ENCODE peak calls at places on chromosome 4, in four cellular contexts. Y is MM.1S, T is H9, V is left lung. M is an unnamed sample.

GRCh38 chr4:159209249-159209648 is 106.4 kb downstream of the RAPGEF2 start:
- DNase-seq in Y (no peak), V (no peak), T (peak), M (no peak)

GRCh38 chr4:121252224-121252806 is 88.2 kb upstream of the TNIP3 start:
- DNase-seq in T (peak), Y (peak), V (no peak), M (no peak)

GRCh38 chr4:129822708-129823504 is 727.0 kb downstream of the C4orf33 start:
- DNase-seq in Y (no peak), V (no peak), T (no peak), M (no peak)

GRCh38 chr4:180500146-180500545 is 1743.1 kb upstream of the TENM3 start:
- DNase-seq in V (no peak), T (no peak), Y (no peak), M (no peak)

GRCh38 chr4:1767770-1768366 is 25.2 kb upstream of the FGFR3 start:
- DNase-seq in V (no peak), Y (peak), T (peak), M (no peak)

GRCh38 chr4:23930750-23931488 is 41.1 kb upstream of the PPARGC1A start:
- DNase-seq in Y (no peak), V (no peak), T (peak), M (peak)

GRCh38 chr4:182190306-182190705 is 52.9 kb upstream of the TENM3 start:
- DNase-seq in V (no peak), Y (no peak), T (no peak), M (no peak)

GRCh38 chr4:91448668-91449330 is 855.0 kb upstream of the GRID2 start:
- DNase-seq in Y (no peak), V (no peak), T (no peak), M (no peak)

GRCh38 chr4:183344523-183345255 is 22.5 kb upstream of the CLDN24 start:
- DNase-seq in T (no peak), Y (no peak), V (no peak), M (no peak)

GRCh38 chr4:110614173-110614948 is 8.5 kb downstream of the PITX2 start:
- DNase-seq in Y (no peak), T (peak), V (peak), M (no peak)

GRCh38 chr4:87092389-87093141 is 127.9 kb downstream of the KLHL8 start:
- DNase-seq in V (no peak), Y (no peak), T (no peak), M (no peak)

GRCh38 chr4:186628058-186628711 is 72.8 kb upstream of the MTNR1A start:
- DNase-seq in V (no peak), T (no peak), Y (peak), M (no peak)

GRCh38 chr4:8197521-8197920 is 1.6 kb upstream of the SH3TC1 start:
- DNase-seq in T (no peak), Y (no peak), V (peak), M (no peak)

GRCh38 chr4:786861-787300 is 39.0 kb downstream of the CPLX1 start:
- DNase-seq in Y (no peak), T (no peak), V (peak), M (no peak)

GRCh38 chr4:675980-676870 is 1.9 kb downstream of the MYL5 start:
- DNase-seq in V (peak), T (peak), Y (no peak), M (peak)

GRCh38 chr4:140237616-140238352 is 83.8 kb upstream of the MAML3 start:
- DNase-seq in V (peak), T (peak), Y (no peak), M (peak)

GRCh38 chr4:73613130-73613529 is 7.1 kb downstream of the RASSF6 start:
- DNase-seq in V (no peak), Y (no peak), T (no peak), M (no peak)

GRCh38 chr4:20337261-20337664 is 85.6 kb downstream of the SLIT2 start:
- DNase-seq in Y (no peak), T (no peak), V (no peak), M (no peak)

GRCh38 chr4:38243385-38244053 is 283.3 kb downstream of the PTTG2 start:
- DNase-seq in T (no peak), Y (no peak), V (no peak), M (no peak)

GRCh38 chr4:169802871-169803270 is 45.1 kb upstream of the HPF1 start:
- DNase-seq in Y (no peak), V (no peak), T (no peak), M (no peak)

GRCh38 chr4:84099591-84099990 is 399.5 kb downstream of the NKX6-1 start:
- DNase-seq in T (no peak), V (no peak), Y (no peak), M (no peak)

GRCh38 chr4:41538017-41538733 is at the start of gene LIMCH1:
- DNase-seq in V (peak), T (peak), Y (no peak), M (no peak)

GRCh38 chr4:1809754-1810502 is 16.8 kb downstream of the FGFR3 start:
- DNase-seq in T (peak), Y (peak), V (peak), M (peak)

GRCh38 chr4:15870079-15870478 is 68.5 kb downstream of the FGFBP1 start:
- DNase-seq in V (no peak), Y (no peak), T (no peak), M (no peak)

GRCh38 chr4:138507527-138507926 is 265.4 kb upstream of the SLC7A11 start:
- DNase-seq in Y (no peak), V (no peak), T (no peak), M (no peak)

GRCh38 chr4:72888331-72888730 is 181.2 kb downstream of the COX18 start:
- DNase-seq in V (no peak), Y (no peak), T (no peak), M (no peak)

GRCh38 chr4:168220893-168221292 is 97.7 kb downstream of the DDX60 start:
- DNase-seq in T (no peak), Y (no peak), V (no peak), M (no peak)

GRCh38 chr4:33262809-33263208 is 2542.6 kb downstream of the PCDH7 start:
- DNase-seq in T (no peak), Y (no peak), V (no peak), M (no peak)

GRCh38 chr4:61520688-61521160 is 320.6 kb downstream of the ADGRL3 start:
- DNase-seq in T (no peak), Y (no peak), V (no peak), M (no peak)

GRCh38 chr4:146123231-146123630 is 52.3 kb upstream of the LSM6 start:
- DNase-seq in T (no peak), V (no peak), Y (no peak), M (no peak)

GRCh38 chr4:1910643-1911042 is 39.5 kb downstream of the NSD2 start:
- DNase-seq in Y (peak), T (peak), V (no peak), M (no peak)

GRCh38 chr4:8435656-8436121 is 4.8 kb downstream of the ACOX3 start:
- DNase-seq in V (no peak), T (no peak), Y (peak), M (no peak)

GRCh38 chr4:7186516-7187296 is 5.6 kb upstream of the SORCS2 start:
- DNase-seq in V (peak), Y (no peak), T (peak), M (no peak)

GRCh38 chr4:7186081-7186480 is 6.3 kb upstream of the SORCS2 start:
- DNase-seq in V (peak), Y (no peak), T (peak), M (no peak)

GRCh38 chr4:7185487-7186030 is 6.8 kb upstream of the SORCS2 start:
- DNase-seq in V (no peak), T (no peak), Y (no peak), M (no peak)

GRCh38 chr4:7187691-7188090 is 4.6 kb upstream of the SORCS2 start:
- DNase-seq in V (no peak), Y (no peak), T (no peak), M (no peak)

DNA sequence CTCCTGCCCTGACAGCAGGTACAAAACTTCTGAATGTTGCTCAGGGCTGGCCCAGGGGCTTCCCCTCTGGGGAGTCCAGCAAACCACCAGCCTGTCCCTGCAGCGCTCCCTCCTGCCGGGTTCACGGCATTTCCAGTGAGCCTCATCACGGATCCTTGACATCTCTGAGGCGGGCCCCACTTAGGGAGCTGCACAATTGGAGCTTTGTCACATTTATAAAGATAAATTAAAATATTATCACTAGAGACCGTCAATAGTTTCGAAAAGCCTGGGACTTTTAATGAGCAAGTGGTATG is 5.1 kb upstream of the SORCS2 start:
- DNase-seq in V (peak), Y (no peak), T (peak), M (no peak)
- TF ChIP-seq CTCF in V (no peak), Y (no peak), T (no peak), M (no peak)

DNA sequence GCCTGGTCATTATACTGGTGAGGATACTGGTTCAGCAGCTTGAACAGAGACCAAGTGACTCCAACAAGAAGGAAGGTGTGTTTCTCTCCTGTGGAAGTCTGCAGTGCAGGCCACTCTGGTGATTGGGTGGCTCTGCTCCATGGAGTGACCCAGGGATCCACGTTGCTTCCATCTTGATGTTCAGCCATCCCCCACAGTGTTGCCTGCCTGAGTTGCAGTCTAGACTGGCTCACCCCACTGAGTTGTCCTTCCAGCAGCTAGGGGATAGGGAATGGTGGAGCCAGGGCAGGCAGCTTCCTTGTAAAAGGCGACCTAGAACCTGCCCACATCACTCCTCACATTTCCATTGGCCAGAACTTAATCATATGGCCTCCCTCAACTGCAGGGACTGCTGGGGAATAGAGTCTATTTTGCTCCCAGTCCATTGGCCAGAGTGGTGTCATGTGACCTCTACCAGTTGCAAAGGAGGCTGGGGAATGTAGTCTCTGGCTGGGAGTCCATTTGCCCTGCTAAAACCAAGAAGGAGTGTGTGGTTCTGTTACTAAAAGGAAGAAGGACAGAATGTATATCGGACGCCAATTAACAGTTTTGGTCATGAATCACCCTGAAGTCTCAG is 8.0 kb downstream of the MAN2B2 start:
- DNase-seq in Y (peak), T (no peak), V (peak), M (no peak)
- TF ChIP-seq CTCF in Y (no peak), T (no peak), V (no peak), M (no peak)

DNA sequence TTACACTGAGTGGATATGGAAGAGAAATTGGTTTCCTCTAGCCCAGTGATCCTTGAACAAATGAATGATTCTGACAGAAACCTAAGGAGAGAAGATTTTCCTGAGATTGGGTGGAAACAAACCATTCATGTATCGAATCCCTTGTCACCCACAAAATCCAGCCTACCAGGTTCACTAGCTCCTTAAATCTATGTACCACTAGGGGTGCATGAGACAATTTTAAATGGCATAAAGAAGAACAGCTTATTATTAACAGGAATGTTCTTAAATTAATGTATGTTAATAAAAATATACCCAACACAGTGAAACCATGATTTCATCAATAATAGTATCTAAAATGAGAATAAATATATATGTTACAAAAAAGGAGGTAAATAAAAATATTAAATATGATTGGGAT is 118.4 kb upstream of the LNX1 start:
- DNase-seq in Y (no peak), V (no peak), T (no peak), M (no peak)
- TF ChIP-seq CTCF in Y (peak), V (no peak), T (peak), M (no peak)

GRCh38 chr4:3767569-3768288 is 1.5 kb downstream of the ADRA2C start:
- DNase-seq in Y (no peak), V (no peak), T (peak), M (no peak)
- TF ChIP-seq CTCF in Y (no peak), V (no peak), T (peak), M (no peak)

DNA sequence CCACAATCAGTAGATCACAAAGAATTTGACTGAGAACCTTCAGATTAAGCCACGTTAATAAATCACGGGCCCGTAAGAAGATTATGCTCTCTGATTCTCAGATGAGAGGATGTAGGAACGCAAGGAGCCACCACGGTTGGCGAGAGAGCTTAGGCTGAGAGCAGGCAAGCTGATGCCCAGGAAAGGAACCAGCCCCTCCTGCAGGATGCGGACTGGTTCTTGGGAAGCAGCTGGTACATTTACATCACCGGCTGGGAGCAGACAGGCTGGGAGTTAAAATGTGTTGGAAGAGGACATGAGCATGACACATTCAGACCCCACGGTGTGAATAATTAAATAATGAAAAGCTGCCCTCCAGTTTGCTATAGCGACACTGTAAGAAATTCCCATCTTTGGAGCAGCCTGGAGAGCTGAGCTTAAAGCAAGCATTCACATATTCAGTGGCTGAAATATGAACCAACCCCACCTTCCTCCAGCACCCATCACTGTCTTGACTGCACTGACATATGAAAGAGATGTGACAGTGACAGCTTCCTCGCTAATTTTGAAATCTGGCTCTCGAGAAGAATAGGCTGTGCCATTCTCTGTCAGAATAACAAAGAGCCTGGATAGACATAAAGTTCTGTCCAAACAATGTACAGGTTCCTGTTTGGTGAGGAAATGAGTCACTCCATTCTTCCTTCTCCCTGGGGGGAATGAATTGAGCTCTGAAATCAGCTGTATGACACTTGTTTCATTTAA is 33.1 kb downstream of the LNX1 start:
- DNase-seq in V (no peak), T (no peak), Y (no peak), M (no peak)
- TF ChIP-seq CTCF in V (no peak), T (no peak), Y (no peak), M (no peak)

GRCh38 chr4:48149971-48150370 is 15.9 kb upstream of the TXK start:
- DNase-seq in V (no peak), Y (no peak), T (no peak), M (no peak)
- TF ChIP-seq CTCF in V (no peak), Y (no peak), T (no peak), M (no peak)

DNA sequence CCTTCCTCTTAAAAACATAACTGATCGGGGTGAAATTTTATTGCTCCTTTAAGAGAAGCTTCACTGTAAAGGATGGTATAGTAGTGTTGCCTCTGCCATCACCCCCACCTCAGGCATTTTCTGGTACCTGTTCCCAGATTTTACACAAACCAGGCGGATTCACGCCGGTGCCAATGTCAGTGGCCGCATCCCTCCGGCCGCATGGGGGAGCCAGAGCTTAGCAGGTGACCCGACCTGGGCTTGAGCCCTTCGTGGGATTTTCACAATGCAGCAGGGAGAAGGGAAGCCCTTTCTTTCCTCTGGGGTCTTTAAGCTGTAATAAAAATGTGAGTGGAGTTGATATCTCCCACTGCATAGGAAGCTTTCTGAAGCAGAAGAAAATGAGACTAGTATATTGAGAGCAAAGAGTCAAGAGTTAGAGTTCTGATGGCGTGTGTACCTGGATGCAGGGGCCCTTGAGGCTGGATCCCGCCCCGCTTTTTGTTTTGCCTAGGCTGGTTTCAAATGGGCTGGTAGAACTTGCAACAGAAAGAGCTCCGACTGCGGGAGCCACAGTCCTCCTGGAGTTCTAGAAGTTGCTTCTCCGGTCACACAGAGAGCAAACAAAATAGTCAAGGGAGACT is 59.4 kb downstream of the POLR2B start:
- DNase-seq in T (peak), V (peak), Y (peak), M (no peak)
- TF ChIP-seq CTCF in T (peak), V (peak), Y (peak), M (peak)

DNA sequence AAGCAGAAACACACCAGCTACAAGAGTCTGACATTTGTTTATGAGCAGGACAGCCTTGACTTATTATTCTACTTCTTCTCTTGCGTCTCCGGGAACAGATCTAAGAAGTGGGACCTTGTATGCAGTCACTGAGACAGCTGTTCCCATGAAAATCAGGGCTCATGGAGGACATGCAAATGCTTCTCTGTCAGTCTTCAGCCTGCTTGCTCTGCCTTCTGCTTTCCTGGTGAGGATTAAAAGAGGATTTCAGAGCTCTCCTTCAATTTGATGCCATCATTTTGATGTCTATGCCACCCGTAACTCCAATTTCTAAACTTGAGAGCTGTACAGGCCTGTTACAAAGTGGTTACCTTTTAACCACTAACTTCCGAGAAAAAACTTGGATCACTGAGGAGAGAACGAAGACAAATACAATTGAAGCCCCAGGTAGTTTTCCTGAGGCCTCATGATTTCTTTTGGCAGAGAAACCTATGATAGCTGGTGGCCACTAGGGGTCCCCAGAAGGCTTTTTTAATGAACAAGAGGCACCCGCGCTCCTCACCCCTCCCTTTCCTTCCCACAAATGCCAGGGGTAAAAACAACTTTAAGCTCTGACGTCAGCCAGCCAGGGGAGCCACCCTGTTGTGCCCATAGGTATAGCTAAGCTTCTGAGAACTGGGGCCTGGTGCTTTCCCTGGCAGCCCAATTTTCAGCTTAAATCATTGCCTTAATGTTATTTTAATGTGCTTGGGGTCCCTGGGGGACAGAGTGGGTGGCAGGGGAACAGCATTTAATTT is 97.0 kb downstream of the DDIT4L start:
- DNase-seq in V (peak), T (peak), Y (peak), M (peak)
- TF ChIP-seq CTCF in V (peak), T (peak), Y (peak), M (peak)

DNA sequence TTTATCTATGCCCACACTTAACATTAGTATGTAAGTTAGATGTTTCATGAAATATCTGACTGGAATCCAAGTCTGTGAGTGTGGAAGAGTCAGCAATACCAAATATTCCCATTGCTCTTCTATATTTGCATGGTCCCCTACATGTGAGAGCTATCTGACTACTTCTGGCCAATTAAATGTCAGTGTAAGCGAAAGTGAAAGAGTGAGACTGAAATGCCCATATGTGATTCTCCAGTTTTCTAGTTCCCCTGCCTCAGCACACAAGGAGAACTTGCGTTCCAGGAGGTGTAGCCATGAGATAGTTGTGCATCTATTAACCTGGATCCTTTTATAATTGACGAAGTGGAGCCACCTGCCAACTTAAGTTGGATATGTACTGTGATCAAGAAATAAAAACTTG is 50.1 kb upstream of the GLRB start:
- DNase-seq in V (no peak), T (no peak), Y (peak), M (no peak)
- TF ChIP-seq CTCF in V (no peak), T (no peak), Y (no peak), M (no peak)

GRCh38 chr4:14504162-14504561 is 498.1 kb upstream of the CPEB2 start:
- DNase-seq in Y (peak), T (no peak), V (no peak), M (no peak)
- TF ChIP-seq CTCF in Y (no peak), T (no peak), V (no peak), M (no peak)

M was measured in CD14-positive monocyte.